ENCODE peak calls at places on chromosome 9, in five cellular contexts. T is GM23338, V is hepatocyte, J is neural progenitor cell, K is GM23248. E is an unnamed sample.

GRCh38 chr9:127611796-127612790 is at the start of gene STXBP1:
- DNase-seq in T (peak; percentile 94), K (peak; percentile 91), V (peak; percentile 95), J (peak; percentile 95), E (peak; percentile 91)

GRCh38 chr9:136192289-136193126 is 12.4 kb downstream of the LHX3 start:
- DNase-seq in J (no peak), T (peak; percentile 44), K (peak; percentile 32), V (no peak), E (no peak)

GRCh38 chr9:27194401-27195091 is 85.5 kb downstream of the TEK start:
- DNase-seq in J (no peak), T (no peak), K (peak; percentile 91), V (peak; percentile 68), E (no peak)

GRCh38 chr9:3256571-3256970 is 269.2 kb downstream of the RFX3 start:
- DNase-seq in K (no peak), J (no peak), T (no peak), V (no peak), E (no peak)

GRCh38 chr9:129834489-129835127 is 467 bp downstream of the C9orf78 start:
- DNase-seq in T (no peak), V (peak; percentile 23), J (peak; percentile 15), K (peak; percentile 65), E (no peak)

GRCh38 chr9:86809968-86810367 is 137.3 kb downstream of the GAS1 start:
- DNase-seq in V (no peak), J (peak; percentile 38), T (peak; percentile 40), K (no peak), E (no peak)

GRCh38 chr9:92613268-92614122 is 56.4 kb downstream of the IPPK start:
- DNase-seq in V (no peak), J (no peak), T (no peak), K (no peak), E (no peak)

GRCh38 chr9:105503873-105504272 is 54.1 kb upstream of the FKTN start:
- DNase-seq in J (no peak), K (peak; percentile 18), T (peak; percentile 17), V (no peak), E (peak; percentile 65)

GRCh38 chr9:35813434-35814105 is 1.3 kb downstream of the HINT2 start:
- DNase-seq in K (peak; percentile 67), T (peak; percentile 85), V (peak; percentile 56), J (peak; percentile 46), E (no peak)

GRCh38 chr9:116174347-116174746 is 20.8 kb downstream of the PAPPA start:
- DNase-seq in J (no peak), V (peak; percentile 54), T (no peak), K (peak; percentile 79), E (no peak)

GRCh38 chr9:129102791-129103594 is 7.6 kb downstream of the CRAT start:
- DNase-seq in V (peak; percentile 64), T (peak; percentile 91), J (peak; percentile 79), K (peak; percentile 68), E (peak; percentile 46)

GRCh38 chr9:121651295-121652036 is at the start of gene DAB2IP:
- DNase-seq in K (peak; percentile 69), V (peak; percentile 90), T (peak; percentile 80), J (peak; percentile 94), E (no peak)
- TF ChIP-seq EZH2phosphoT487 in K (no peak), V (no peak), T (no peak), J (no peak), E (no peak)

GRCh38 chr9:77648458-77649108 is 461 bp upstream of the GNA14 start:
- DNase-seq in T (peak; percentile 81), K (peak; percentile 21), V (peak; percentile 61), J (peak; percentile 34), E (no peak)
- H3K4me3 ChIP-seq in T (peak overlapping the region; percentile 87), K (peak overlapping the region; percentile 66), V (peak overlapping the region; percentile 46), J (peak overlapping the region; percentile 45), E (peak overlapping the region; percentile 23)

DNA sequence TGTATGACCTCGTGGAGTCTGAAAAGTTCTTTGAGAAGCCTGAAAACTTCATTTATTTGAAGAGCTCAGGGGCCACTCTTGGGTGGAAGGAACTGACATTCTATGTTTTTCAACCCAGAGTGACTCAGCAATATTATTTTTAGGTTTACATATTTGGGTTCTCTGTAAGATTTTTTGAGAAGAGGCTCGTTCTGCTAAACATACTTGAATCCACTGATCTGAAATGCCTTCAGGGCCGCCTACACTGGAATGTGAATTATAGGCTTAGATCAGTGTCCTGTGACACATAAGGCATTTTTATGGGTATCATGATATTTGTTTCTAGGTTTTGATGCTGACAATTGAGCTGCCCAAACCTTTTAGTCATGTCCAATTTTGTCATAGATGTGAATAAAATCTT is 86.2 kb downstream of the PSAT1 start:
- DNase-seq in J (no peak), V (no peak), K (peak; percentile 42), T (no peak), E (peak; percentile 7)
- H2AFZ ChIP-seq in J (no peak overlapping the region), V (no peak overlapping the region), K (peak overlapping the region; percentile 45), T (no peak overlapping the region), E (no peak overlapping the region)

DNA sequence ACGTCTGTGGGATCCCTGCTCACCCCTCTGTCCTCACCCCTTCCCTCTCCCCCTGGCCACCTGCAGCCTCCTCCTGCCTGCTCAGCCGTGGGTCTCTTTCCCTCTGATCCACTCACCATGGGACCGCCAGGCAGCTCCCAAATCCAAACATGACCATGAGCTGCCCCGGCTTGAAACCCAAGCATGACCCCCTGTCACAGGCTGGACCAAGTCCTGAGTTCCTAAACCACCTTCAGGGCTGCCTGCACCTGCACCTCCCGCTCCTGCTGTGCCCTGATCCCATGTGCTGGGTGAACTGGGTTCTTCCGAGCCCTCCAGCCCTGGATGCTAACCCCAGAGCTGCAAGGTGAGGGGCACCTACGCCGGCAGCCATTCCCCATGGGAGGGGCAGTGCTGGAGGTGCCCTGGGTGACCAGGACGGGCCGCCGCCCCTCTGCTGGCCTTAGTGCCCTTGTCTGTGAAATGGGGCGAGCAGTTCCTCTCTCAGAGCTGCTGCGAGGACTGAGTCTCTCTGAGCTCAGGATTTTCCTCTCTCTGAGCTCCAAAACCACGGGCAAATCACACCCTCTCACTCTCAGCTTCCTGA is 149.6 kb downstream of the GAPVD1 start:
- DNase-seq in V (no peak), T (no peak), J (no peak), K (no peak), E (no peak)
- TF ChIP-seq EZH2phosphoT487 in V (no peak), T (no peak), J (no peak), K (no peak), E (no peak)

DNA sequence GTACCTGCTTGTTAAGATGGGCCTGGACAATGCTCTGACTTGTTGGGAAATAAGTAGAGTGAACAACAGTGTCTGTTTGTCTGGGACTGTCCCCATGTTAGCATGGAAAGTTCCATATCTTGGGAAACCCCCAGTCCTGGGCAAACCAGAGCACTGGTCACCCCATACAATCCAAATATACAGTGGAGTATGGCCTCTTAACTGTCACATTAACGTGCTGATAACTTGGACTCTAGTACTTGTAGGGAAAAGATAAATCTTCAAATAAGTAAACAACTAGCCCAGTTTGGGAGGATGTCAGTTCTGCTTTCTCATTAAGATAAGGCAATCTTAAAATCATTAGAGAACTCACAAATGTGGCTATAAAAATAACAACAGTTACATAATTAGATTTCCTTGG is 47.6 kb upstream of the JAK2 start:
- DNase-seq in J (no peak), V (no peak), K (no peak), T (no peak), E (no peak)
- H3K4me3 ChIP-seq in J (no peak overlapping the region), V (no peak overlapping the region), K (no peak overlapping the region), T (no peak overlapping the region), E (no peak overlapping the region)

GRCh38 chr9:19682416-19682815 is 106.4 kb downstream of the SLC24A2 start:
- DNase-seq in J (no peak), T (no peak), K (no peak), V (no peak), E (no peak)
- H2AFZ ChIP-seq in J (no peak overlapping the region), T (no peak overlapping the region), K (no peak overlapping the region), V (no peak overlapping the region), E (no peak overlapping the region)

DNA sequence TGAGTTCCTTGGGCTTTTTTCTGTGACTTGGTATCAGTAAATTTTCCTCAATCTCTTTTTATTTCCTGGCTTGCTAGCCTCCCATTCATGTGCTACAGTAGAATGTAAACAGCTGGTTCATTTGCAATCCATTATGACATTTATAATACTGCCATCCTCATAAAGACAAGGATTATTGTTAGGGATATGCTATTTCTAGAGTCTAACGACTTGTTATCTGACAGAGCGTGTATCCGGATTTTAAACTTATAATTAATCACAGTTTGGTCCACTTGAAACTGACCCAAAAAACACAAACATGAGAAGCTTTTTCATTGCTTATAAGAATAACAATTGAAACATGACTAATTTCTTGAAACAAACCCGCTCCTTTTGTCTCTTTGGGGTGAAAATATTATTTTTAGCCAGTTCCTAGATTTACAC is 585.8 kb downstream of the TLE4 start:
- DNase-seq in J (no peak), K (no peak), V (no peak), T (no peak), E (no peak)
- TF ChIP-seq EZH2phosphoT487 in J (no peak), K (no peak), V (peak; percentile 46), T (no peak), E (no peak)

DNA sequence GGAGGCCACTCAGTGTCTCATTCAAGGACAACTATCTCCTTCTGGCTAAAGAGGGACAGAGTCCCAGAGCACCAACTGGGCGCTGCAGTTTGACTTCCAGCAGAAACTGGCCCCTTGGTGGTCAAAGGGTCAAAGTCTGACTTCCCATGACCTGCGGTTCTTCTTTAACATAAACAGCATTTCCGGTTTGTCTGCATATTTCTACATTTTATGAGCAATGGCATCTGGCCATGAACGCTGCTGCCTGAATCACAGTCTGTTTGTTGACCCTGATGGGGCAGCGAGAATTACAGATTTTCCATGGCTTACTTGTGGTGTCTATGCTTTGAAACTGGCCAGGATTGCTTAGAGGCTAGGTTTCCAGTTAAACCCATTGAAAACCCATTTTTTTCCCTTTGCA is 1.3 kb downstream of the TNFSF15 start:
- DNase-seq in T (no peak), J (no peak), V (peak; percentile 81), K (peak; percentile 35), E (no peak)
- H3K4me3 ChIP-seq in T (no peak overlapping the region), J (no peak overlapping the region), V (peak overlapping the region; percentile 13), K (no peak overlapping the region), E (no peak overlapping the region)

E was measured in MM.1S.